ENCODE peak calls at places on chromosome 12, in six cellular contexts. V, F, N, H, R and D are unnamed samples.

GRCh38 chr12:57607958-57608663 is 3.1 kb upstream of the ARHGEF25 start:
- DNase-seq in V (no peak), F (no peak), N (no peak), H (no peak), R (no peak), D (no peak)

GRCh38 chr12:49750027-49750977 is 8.9 kb downstream of the TMBIM6 start:
- DNase-seq in V (peak; percentile 54), F (peak; percentile 14), N (peak; percentile 17), H (peak; percentile 46), R (no peak), D (no peak)

GRCh38 chr12:1815814-1816729 is 4.3 kb upstream of the LRTM2 start:
- DNase-seq in V (no peak), F (no peak), N (no peak), H (no peak), R (no peak), D (no peak)

GRCh38 chr12:28955491-28955890 is 193.6 kb upstream of the FAR2 start:
- DNase-seq in V (no peak), F (no peak), N (no peak), H (no peak), R (no peak), D (no peak)

GRCh38 chr12:12784911-12785814 is at the start of gene APOLD1:
- DNase-seq in V (no peak), F (peak; percentile 17), N (peak; percentile 38), H (peak; percentile 36), R (no peak), D (no peak)

GRCh38 chr12:989751-990278 is 1.2 kb upstream of the ERC1 start:
- DNase-seq in V (no peak), F (peak; percentile 46), N (peak; percentile 12), H (peak; percentile 41), R (no peak), D (no peak)

GRCh38 chr12:113684908-113685512 is 213.3 kb upstream of the LHX5 start:
- DNase-seq in V (no peak), F (no peak), N (no peak), H (no peak), R (no peak), D (no peak)

GRCh38 chr12:1212529-1212928 is 221.5 kb downstream of the ERC1 start:
- DNase-seq in V (no peak), F (peak; percentile 42), N (no peak), H (no peak), R (no peak), D (no peak)

GRCh38 chr12:71708658-71709057 is 22.8 kb downstream of the TMEM19 start:
- DNase-seq in V (no peak), F (no peak), N (no peak), H (no peak), R (no peak), D (no peak)

GRCh38 chr12:120642806-120643205 is 2.4 kb downstream of the CABP1 start:
- DNase-seq in V (no peak), F (no peak), N (no peak), H (no peak), R (no peak), D (no peak)

GRCh38 chr12:113138826-113139225 is 3.3 kb upstream of the RASAL1 start:
- DNase-seq in V (no peak), F (no peak), N (no peak), H (no peak), R (no peak), D (no peak)

GRCh38 chr12:121038861-121039654 is at the start of gene OASL:
- DNase-seq in V (no peak), F (no peak), N (no peak), H (peak; percentile 44), R (no peak), D (no peak)

GRCh38 chr12:120496353-120497340 is 734 bp downstream of the DYNLL1 start:
- DNase-seq in V (no peak), F (peak; percentile 84), N (peak; percentile 38), H (peak; percentile 70), R (peak; percentile 55), D (no peak)

GRCh38 chr12:6322969-6323339 is 12.5 kb downstream of the PLEKHG6 start:
- DNase-seq in V (no peak), F (no peak), N (no peak), H (no peak), R (no peak), D (no peak)

GRCh38 chr12:120067084-120067869 is 49.3 kb downstream of the RAB35 start:
- DNase-seq in V (no peak), F (no peak), N (no peak), H (no peak), R (no peak), D (no peak)

GRCh38 chr12:6378709-6379427 is 3.5 kb upstream of the SCNN1A start:
- DNase-seq in V (no peak), F (no peak), N (no peak), H (peak; percentile 21), R (no peak), D (no peak)

GRCh38 chr12:87439990-87440827 is 589.0 kb downstream of the C12orf50 start:
- DNase-seq in V (peak; percentile 84), F (no peak), N (no peak), H (peak; percentile 46), R (no peak), D (peak; percentile 76)

GRCh38 chr12:87444039-87444438 is 585.2 kb downstream of the C12orf50 start:
- DNase-seq in V (no peak), F (no peak), N (no peak), H (no peak), R (no peak), D (no peak)

DNA sequence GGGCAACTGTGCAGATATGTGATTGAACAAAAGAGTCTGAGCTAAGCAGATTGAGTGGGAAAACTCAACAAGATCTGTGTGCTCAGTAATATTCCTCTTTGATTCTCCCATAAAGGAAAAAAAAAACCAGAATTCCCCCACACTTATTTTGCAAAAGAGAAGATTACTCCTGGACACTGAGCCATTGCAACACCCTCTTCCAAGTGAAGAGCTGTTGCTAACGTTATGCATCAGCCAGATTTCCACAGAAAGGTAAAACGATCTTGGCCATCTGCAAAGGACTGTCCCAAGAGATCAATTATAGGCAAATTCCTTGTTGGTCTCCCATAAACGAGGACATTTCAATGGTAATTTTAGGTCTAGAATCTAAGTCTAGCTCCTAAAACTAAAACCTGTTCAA is 587.7 kb downstream of the C12orf50 start:
- DNase-seq in V (no peak), F (no peak), N (no peak), H (no peak), R (no peak), D (no peak)
- H3K4me3 ChIP-seq in V (no peak overlapping the region), F (no peak overlapping the region), N (no peak overlapping the region), H (no peak overlapping the region), R (no peak overlapping the region), D (no peak overlapping the region)

GRCh38 chr12:95385246-95385645 is 88.7 kb upstream of the METAP2 start:
- DNase-seq in V (no peak), F (peak; percentile 19), N (peak; percentile 64), H (peak; percentile 23), R (no peak), D (no peak)
- TF ChIP-seq CTCF in V (no peak), F (no peak), N (no peak), H (no peak), R (no peak), D (no peak)

DNA sequence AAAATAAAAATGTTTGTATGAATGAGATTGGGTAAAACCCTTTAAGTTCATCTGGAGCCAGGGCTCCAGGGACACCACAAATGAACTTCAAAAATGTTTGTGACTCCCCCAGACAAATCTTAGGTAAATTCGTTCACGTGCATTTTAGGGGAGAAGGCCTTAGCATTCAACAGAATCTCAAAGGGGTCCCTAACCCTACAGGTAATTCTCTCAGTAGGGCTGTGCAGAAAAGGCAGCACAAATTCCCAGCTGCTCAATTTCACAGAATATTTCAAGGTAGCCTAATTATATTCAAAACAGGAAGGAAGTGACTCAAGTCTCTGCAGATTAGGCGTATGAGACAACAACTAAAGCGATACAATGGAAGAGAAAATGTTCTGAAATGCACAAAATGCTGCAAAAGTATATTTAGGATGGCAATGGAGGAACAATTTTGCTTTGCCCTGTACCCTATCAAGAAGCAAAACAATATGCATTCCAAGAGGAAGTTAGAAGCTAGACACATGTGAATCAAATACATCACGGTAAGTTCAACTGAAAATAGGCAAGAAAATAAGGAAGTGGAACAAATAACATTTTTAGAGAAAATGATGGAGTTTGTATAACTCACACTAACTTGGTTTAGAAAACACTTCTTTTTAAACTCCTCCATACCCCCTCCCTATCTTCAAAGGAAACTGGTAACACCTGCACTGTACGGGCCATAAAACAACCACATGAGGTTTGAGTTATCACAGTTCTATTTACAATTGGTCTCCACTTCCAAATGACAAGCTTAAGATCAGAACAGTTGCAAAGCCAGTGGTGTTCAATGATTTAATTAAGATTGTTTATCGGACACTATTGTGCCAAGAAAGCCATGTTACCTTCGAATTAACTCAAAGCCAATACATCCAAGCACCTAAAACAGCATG is 1.6 kb downstream of the GIT2 start:
- DNase-seq in V (no peak), F (no peak), N (no peak), H (no peak), R (no peak), D (no peak)
- H3K4me3 ChIP-seq in V (no peak overlapping the region), F (peak overlapping the region; percentile 86), N (peak overlapping the region; percentile 99), H (peak overlapping the region; percentile 92), R (peak overlapping the region; percentile 92), D (peak overlapping the region; percentile 70)

GRCh38 chr12:45732936-45733335 is 3.4 kb downstream of the ARID2 start:
- DNase-seq in V (no peak), F (no peak), N (no peak), H (no peak), R (no peak), D (no peak)
- TF ChIP-seq CTCF in V (no peak), F (no peak), N (no peak), H (no peak), R (no peak), D (no peak)

DNA sequence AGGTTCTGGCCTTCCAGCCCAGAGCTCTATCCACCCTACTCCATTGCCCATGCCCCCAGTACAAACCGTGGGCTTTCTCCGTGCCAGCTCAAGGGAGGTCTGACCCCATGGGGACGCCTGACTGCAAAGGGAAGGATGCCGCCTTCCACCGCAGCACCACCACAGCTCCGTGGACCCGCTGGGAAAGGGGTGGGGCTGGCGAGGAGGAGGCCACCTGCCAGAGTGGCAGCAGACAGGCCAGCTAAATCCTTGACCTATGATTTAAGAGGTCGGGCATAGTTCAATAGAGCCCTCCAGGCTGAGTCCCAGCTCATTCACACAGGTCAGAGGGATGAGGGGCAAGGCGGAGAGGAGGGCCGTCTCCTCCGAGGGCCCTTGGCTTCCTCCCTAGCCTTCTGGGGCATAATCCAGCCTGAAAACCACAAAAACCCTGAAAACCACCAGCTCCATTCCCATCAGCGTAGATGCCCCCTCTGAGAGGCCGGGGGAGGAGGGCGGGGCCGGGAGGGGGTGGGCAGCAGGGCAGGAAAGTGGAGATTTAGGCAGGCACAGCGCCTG is 14.9 kb upstream of the FIGNL2 start:
- DNase-seq in V (no peak), F (peak; percentile 78), N (no peak), H (no peak), R (no peak), D (no peak)
- H3K4me3 ChIP-seq in V (no peak overlapping the region), F (peak overlapping the region; percentile 53), N (peak overlapping the region; percentile 23), H (peak overlapping the region; percentile 41), R (peak overlapping the region; percentile 67), D (no peak overlapping the region)

DNA sequence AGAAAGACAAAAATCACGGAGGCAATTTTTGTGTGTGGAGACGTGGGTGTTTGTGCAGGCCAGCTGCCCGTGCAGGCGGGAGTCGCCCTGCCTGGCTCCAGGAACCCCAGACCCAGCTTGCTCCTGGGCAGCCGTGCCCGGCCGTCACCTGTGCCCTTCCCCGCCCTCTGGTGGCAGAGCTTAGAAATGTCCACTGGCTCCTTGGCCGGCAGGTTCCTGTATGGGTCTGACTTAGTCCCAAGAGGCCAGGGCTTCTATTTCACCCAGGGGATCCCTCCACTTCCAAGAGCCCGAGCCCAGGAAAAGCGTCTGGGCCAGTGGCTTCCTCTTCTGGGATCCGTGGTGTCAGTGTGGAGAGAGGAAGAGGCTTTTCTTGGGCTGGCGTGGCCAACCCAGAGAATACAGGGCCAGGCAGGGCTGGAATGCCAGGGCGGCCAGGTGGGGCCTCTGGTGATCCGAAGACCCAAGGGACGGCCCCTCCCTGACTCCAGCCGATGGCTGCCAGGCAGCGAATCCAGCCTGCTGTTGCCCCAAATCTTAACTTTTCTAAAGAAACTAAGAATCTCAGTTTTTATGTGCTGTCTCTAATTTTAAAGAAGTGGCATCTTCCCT is 120.9 kb downstream of the TMEM132C start:
- DNase-seq in V (no peak), F (peak; percentile 81), N (no peak), H (peak; percentile 68), R (peak; percentile 61), D (no peak)
- TF ChIP-seq CTCF in V (no peak), F (peak; percentile 79), N (no peak), H (peak; percentile 64), R (no peak), D (peak; percentile 61)